ENCODE peak calls at places on chromosomes 6 and 20, in four cellular contexts. Y, Z, O and N are unnamed samples.

GRCh38 chr6:161578478-161578877 is 304.6 kb upstream of the AGPAT4 start:
- DNase-seq in Z (no peak), Y (no peak), O (no peak), N (no peak)

GRCh38 chr6:113755449-113756289 is 101.5 kb upstream of the MARCKS start:
- DNase-seq in O (no peak), Y (no peak), Z (no peak), N (peak; percentile 50)

GRCh38 chr6:40626886-40627285 is 39.7 kb upstream of the LRFN2 start:
- DNase-seq in Y (no peak), O (no peak), Z (no peak), N (no peak)

GRCh38 chr6:134774244-134774643 is 175.7 kb downstream of the ALDH8A1 start:
- DNase-seq in Y (no peak), Z (no peak), O (no peak), N (no peak)

GRCh38 chr6:19712012-19712688 is 125.0 kb upstream of the ID4 start:
- DNase-seq in Y (no peak), Z (no peak), O (no peak), N (no peak)

GRCh38 chr6:104682722-104683643 is 176.7 kb downstream of the HACE1 start:
- DNase-seq in Y (peak; percentile 52), Z (peak; percentile 36), O (peak; percentile 72), N (peak; percentile 51)

GRCh38 chr6:36769676-36770499 is 69.4 kb downstream of the CPNE5 start:
- DNase-seq in O (peak; percentile 46), Y (no peak), Z (no peak), N (peak; percentile 41)

GRCh38 chr6:110529355-110529754 is 52.9 kb upstream of the SLC22A16 start:
- DNase-seq in Y (no peak), Z (peak; percentile 31), O (no peak), N (no peak)

GRCh38 chr6:138545621-138545980 is 46.3 kb upstream of the NHSL1 start:
- DNase-seq in O (no peak), Z (no peak), Y (no peak), N (no peak)

GRCh38 chr6:27604986-27605385 is 132.1 kb upstream of the ZNF184 start:
- DNase-seq in O (no peak), Z (no peak), Y (no peak), N (no peak)

GRCh38 chr20:33490023-33490933 is at the start of gene CBFA2T2:
- DNase-seq in Y (no peak), O (no peak), Z (no peak), N (peak; percentile 55)

GRCh38 chr6:14430218-14430617 is 312.6 kb downstream of the CD83 start:
- DNase-seq in O (no peak), Y (no peak), Z (no peak), N (no peak)

GRCh38 chr20:24949756-24950127 is 673 bp downstream of the CST7 start:
- DNase-seq in Y (no peak), Z (no peak), O (peak; percentile 49), N (no peak)

GRCh38 chr20:32585011-32585518 is at the start of gene NOL4L:
- DNase-seq in Y (peak; percentile 81), O (peak; percentile 51), Z (peak; percentile 44), N (peak; percentile 45)

GRCh38 chr6:25670793-25671513 is 18.9 kb downstream of the SCGN start:
- DNase-seq in Z (no peak), O (no peak), Y (no peak), N (no peak)

GRCh38 chr6:401994-402640 is 10.6 kb downstream of the IRF4 start:
- DNase-seq in Y (no peak), O (no peak), Z (no peak), N (no peak)

GRCh38 chr6:99746261-99746895 is 139.7 kb downstream of the PRDM13 start:
- DNase-seq in Y (peak; percentile 39), Z (peak; percentile 86), O (peak; percentile 59), N (peak; percentile 73)

GRCh38 chr6:132797975-132798819 is at the start of gene SLC18B1:
- DNase-seq in Z (peak; percentile 71), O (peak; percentile 66), Y (peak; percentile 35), N (peak; percentile 55)

GRCh38 chr6:125693480-125693879 is 56.0 kb upstream of the HEY2 start:
- DNase-seq in Y (no peak), O (no peak), Z (no peak), N (no peak)

GRCh38 chr6:14288910-14289309 is 171.3 kb downstream of the CD83 start:
- DNase-seq in Z (no peak), Y (no peak), O (no peak), N (no peak)

GRCh38 chr20:24378651-24379050 is 90.8 kb upstream of the SYNDIG1 start:
- DNase-seq in Z (no peak), Y (no peak), O (no peak), N (no peak)

GRCh38 chr6:112877134-112878100 is 530.3 kb downstream of the RFPL4B start:
- DNase-seq in Z (no peak), O (no peak), Y (peak; percentile 21), N (no peak)

GRCh38 chr20:38674178-38675133 is 49.8 kb upstream of the SLC32A1 start:
- DNase-seq in Y (peak; percentile 99), O (peak; percentile 77), Z (peak; percentile 84), N (peak; percentile 62)

GRCh38 chr6:154682633-154683125 is 50.5 kb upstream of the SCAF8 start:
- DNase-seq in O (no peak), Y (no peak), Z (no peak), N (no peak)